ENCODE peak calls at places on chromosome 16, in ten cellular contexts. R, I, U, A, Y, D, K, J, O and B are unnamed samples.
A peak's percentile ranks its signal among the peaks of the same experiment; 100 is the strongest.

GRCh38 chr16:27400751-27401620 is 988 bp upstream of the IL21R start:
- DNase-seq in R (no peak), I (no peak), U (no peak), A (peak; percentile 75), Y (no peak), D (peak; percentile 40), K (no peak), J (no peak), O (peak; percentile 70), B (no peak)

GRCh38 chr16:27097671-27098275 is 31.0 kb downstream of the C16orf82 start:
- DNase-seq in R (no peak), I (no peak), U (no peak), A (peak; percentile 62), Y (no peak), D (no peak), K (no peak), J (no peak), O (peak; percentile 38), B (no peak)

GRCh38 chr16:10982430-10983174 is 38.2 kb downstream of the CLEC16A start:
- DNase-seq in R (no peak), I (no peak), U (no peak), A (no peak), Y (no peak), D (peak; percentile 37), K (no peak), J (no peak), O (no peak), B (no peak)

GRCh38 chr16:52561910-52562741 is 15.2 kb upstream of the TOX3 start:
- DNase-seq in R (no peak), I (no peak), U (no peak), A (no peak), Y (peak; percentile 54), D (no peak), K (no peak), J (no peak), O (no peak), B (no peak)

GRCh38 chr16:83622010-83622409 is 185.8 kb upstream of the HSBP1 start:
- DNase-seq in R (no peak), I (no peak), U (no peak), A (no peak), Y (no peak), D (no peak), K (no peak), J (no peak), O (no peak), B (no peak)

GRCh38 chr16:29815793-29816693 is at the start of gene PAGR1:
- DNase-seq in R (peak; percentile 100), I (peak; percentile 99), U (peak; percentile 96), A (peak; percentile 100), Y (peak; percentile 99), D (peak; percentile 100), K (peak; percentile 99), J (peak; percentile 98), O (peak; percentile 100), B (peak; percentile 99)

GRCh38 chr16:720507-720989 is 398 bp upstream of the ANTKMT start:
- DNase-seq in R (peak; percentile 83), I (peak; percentile 81), U (no peak), A (peak; percentile 74), Y (no peak), D (peak; percentile 70), K (no peak), J (no peak), O (peak; percentile 58), B (peak; percentile 68)

GRCh38 chr16:10754941-10755340 is 11.3 kb downstream of the NUBP1 start:
- DNase-seq in R (no peak), I (no peak), U (no peak), A (peak; percentile 79), Y (no peak), D (peak; percentile 82), K (no peak), J (no peak), O (peak; percentile 73), B (no peak)

GRCh38 chr16:81604960-81605383 is 160.4 kb downstream of the CMIP start:
- DNase-seq in R (no peak), I (no peak), U (peak; percentile 38), A (peak; percentile 89), Y (no peak), D (peak; percentile 75), K (no peak), J (no peak), O (peak; percentile 88), B (no peak)

GRCh38 chr16:70573451-70574121 is 50.0 kb downstream of the SF3B3 start:
- DNase-seq in R (peak; percentile 47), I (no peak), U (no peak), A (peak; percentile 77), Y (peak; percentile 35), D (peak; percentile 97), K (no peak), J (no peak), O (peak; percentile 93), B (no peak)

GRCh38 chr16:57600048-57600835 is 28.2 kb upstream of the ADGRG1 start:
- DNase-seq in R (peak; percentile 80), I (peak; percentile 85), U (no peak), A (peak; percentile 57), Y (peak; percentile 70), D (peak; percentile 32), K (peak; percentile 47), J (peak; percentile 52), O (no peak), B (peak; percentile 75)

GRCh38 chr16:74249281-74249680 is 47.3 kb upstream of the PSMD7 start:
- DNase-seq in R (no peak), I (no peak), U (no peak), A (no peak), Y (no peak), D (no peak), K (no peak), J (no peak), O (no peak), B (no peak)

GRCh38 chr16:58048494-58048893 is 22.9 kb downstream of the MMP15 start:
- DNase-seq in R (no peak), I (no peak), U (no peak), A (no peak), Y (no peak), D (no peak), K (no peak), J (no peak), O (no peak), B (no peak)

GRCh38 chr16:11224894-11225676 is 30.9 kb downstream of the SOCS1 start:
- DNase-seq in R (no peak), I (no peak), U (no peak), A (no peak), Y (no peak), D (peak; percentile 28), K (no peak), J (no peak), O (no peak), B (peak; percentile 79)

GRCh38 chr16:3669067-3669466 is 14.6 kb downstream of the DNASE1 start:
- DNase-seq in R (no peak), I (no peak), U (no peak), A (no peak), Y (no peak), D (no peak), K (no peak), J (no peak), O (no peak), B (no peak)

GRCh38 chr16:18941471-18941870 is 15.3 kb upstream of the SMG1 start:
- DNase-seq in R (no peak), I (no peak), U (no peak), A (no peak), Y (no peak), D (no peak), K (no peak), J (no peak), O (no peak), B (no peak)

GRCh38 chr16:18936727-18937340 is 10.6 kb upstream of the SMG1 start:
- DNase-seq in R (no peak), I (no peak), U (no peak), A (no peak), Y (peak; percentile 92), D (no peak), K (no peak), J (no peak), O (no peak), B (no peak)

GRCh38 chr16:18937390-18937789 is 11.2 kb upstream of the SMG1 start:
- DNase-seq in R (no peak), I (no peak), U (no peak), A (no peak), Y (no peak), D (no peak), K (no peak), J (no peak), O (no peak), B (no peak)

GRCh38 chr16:18942069-18942468 is 15.9 kb upstream of the SMG1 start:
- DNase-seq in R (no peak), I (no peak), U (no peak), A (no peak), Y (no peak), D (no peak), K (no peak), J (no peak), O (no peak), B (no peak)

DNA sequence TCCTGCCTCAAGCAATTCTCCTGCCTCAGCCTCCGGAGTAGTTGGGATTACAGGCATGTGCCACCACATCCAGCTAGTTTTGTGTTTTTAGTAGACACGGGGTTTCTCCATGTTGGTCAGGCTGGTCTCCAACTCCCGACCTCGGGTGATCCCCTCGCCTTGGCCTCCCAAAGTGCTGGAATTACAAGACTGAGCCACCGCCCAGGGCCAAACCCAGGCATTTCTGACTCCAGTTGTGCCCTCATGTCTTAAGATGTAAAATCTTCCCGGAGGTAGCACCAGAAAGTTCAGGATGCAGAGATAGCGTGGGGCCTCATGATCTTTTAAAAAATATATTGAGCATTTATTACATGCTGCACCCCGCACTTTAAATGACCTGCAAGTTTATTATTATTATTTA is 12.8 kb upstream of the SMG1 start:
- DNase-seq in R (no peak), I (no peak), U (no peak), A (no peak), Y (no peak), D (no peak), K (no peak), J (no peak), O (no peak), B (no peak)
- H3K4me2 ChIP-seq in R (no peak overlapping the region), I (no peak overlapping the region), U (no peak overlapping the region), A (no peak overlapping the region), Y (no peak overlapping the region), D (no peak overlapping the region), K (peak overlapping the region; percentile 62), J (no peak overlapping the region), O (no peak overlapping the region), B (no peak overlapping the region)

GRCh38 chr16:76634847-76635697 is 357.9 kb downstream of the CNTNAP4 start:
- DNase-seq in R (no peak), I (no peak), U (no peak), A (no peak), Y (no peak), D (no peak), K (no peak), J (no peak), O (no peak), B (no peak)
- H3K4me1 ChIP-seq in R (no peaks in the 10 kb centered on the region), I (no peaks in the 10 kb centered on the region), U (no peaks in the 10 kb centered on the region), A (no peaks in the 10 kb centered on the region), Y (no peaks in the 10 kb centered on the region), D (no peaks in the 10 kb centered on the region), K (no peaks in the 10 kb centered on the region), J (no peaks in the 10 kb centered on the region), O (no peaks in the 10 kb centered on the region), B (no peaks in the 10 kb centered on the region)

GRCh38 chr16:88967800-88968588 is 9.0 kb downstream of the CBFA2T3 start:
- DNase-seq in R (no peak), I (no peak), U (no peak), A (no peak), Y (no peak), D (no peak), K (no peak), J (no peak), O (no peak), B (peak; percentile 88)
- H3K9ac ChIP-seq in R (no peak overlapping the region), I (no peak overlapping the region), U (no peak overlapping the region), A (no peak overlapping the region), Y (no peak overlapping the region), D (no peak overlapping the region), K (no peak overlapping the region), J (peak overlapping the region; percentile 54), O (no peak overlapping the region), B (peak overlapping the region; percentile 67)

GRCh38 chr16:13013043-13013442 is 111.6 kb downstream of the SHISA9 start:
- DNase-seq in R (peak; percentile 40), I (no peak), U (no peak), A (no peak), Y (no peak), D (no peak), K (no peak), J (no peak), O (no peak), B (no peak)
- H3K4me2 ChIP-seq in R (no peak overlapping the region), I (peak overlapping the region; percentile 42), U (no peak overlapping the region), A (no peak overlapping the region), Y (no peak overlapping the region), D (no peak overlapping the region), K (no peak overlapping the region), J (no peak overlapping the region), O (no peak overlapping the region), B (no peak overlapping the region)